ENCODE peak calls at places on chromosome 19, in six cellular contexts. B is tibial nerve, G is stomach, Y is lower leg skin, A is transverse colon, K is WERI-Rb-1. J is an unnamed sample.

GRCh38 chr19:48169585-48169973 is 565 bp downstream of the LIG1 start:
- DNase-seq in B (peak; percentile 55), K (peak; percentile 82), A (peak; percentile 93), Y (peak; percentile 65), G (peak; percentile 91), J (peak; percentile 20)

GRCh38 chr19:1181606-1182005 is 7.5 kb upstream of the SBNO2 start:
- DNase-seq in K (peak; percentile 22), G (peak; percentile 86), B (no peak), Y (no peak), A (peak; percentile 68), J (no peak)

GRCh38 chr19:55042688-55043087 is 4.6 kb upstream of the GP6 start:
- DNase-seq in A (no peak), Y (no peak), B (no peak), K (no peak), G (no peak), J (no peak)

GRCh38 chr19:19750131-19750841 is 17.4 kb upstream of the ZNF14 start:
- DNase-seq in K (no peak), A (no peak), G (no peak), B (no peak), Y (no peak), J (no peak)

GRCh38 chr19:17429661-17430101 is 9.8 kb downstream of the MVB12A start:
- DNase-seq in G (no peak), K (no peak), Y (no peak), A (no peak), B (peak; percentile 35), J (no peak)

GRCh38 chr19:4536798-4537197 is 1.8 kb upstream of the PLIN5 start:
- DNase-seq in A (no peak), Y (no peak), K (peak; percentile 44), G (no peak), B (no peak), J (no peak)

GRCh38 chr19:10113592-10113963 is 2.1 kb downstream of the P2RY11 start:
- DNase-seq in G (no peak), Y (no peak), K (no peak), A (no peak), B (no peak), J (no peak)

GRCh38 chr19:17268754-17269153 is 1.5 kb downstream of the BABAM1 start:
- DNase-seq in B (no peak), K (no peak), A (no peak), G (no peak), Y (no peak), J (no peak)

GRCh38 chr19:10593820-10594637 is 6.9 kb upstream of the AP1M2 start:
- DNase-seq in K (no peak), G (no peak), A (peak; percentile 53), Y (peak; percentile 56), B (peak; percentile 76), J (no peak)

GRCh38 chr19:4909172-4909896 is at the start of gene UHRF1:
- DNase-seq in K (peak; percentile 91), Y (no peak), A (peak; percentile 11), B (no peak), G (no peak), J (no peak)

GRCh38 chr19:53818756-53819155 is 5.4 kb downstream of the NLRP12 start:
- DNase-seq in G (no peak), A (no peak), K (no peak), Y (no peak), B (no peak), J (no peak)

GRCh38 chr19:13887039-13887438 is 10.1 kb downstream of the NANOS3 start:
- DNase-seq in A (peak; percentile 75), G (peak; percentile 69), B (no peak), Y (peak; percentile 68), K (no peak), J (no peak)

GRCh38 chr19:36573948-36574726 is 1.0 kb upstream of the ZNF529 start:
- DNase-seq in A (peak; percentile 7), B (no peak), G (peak; percentile 26), Y (no peak), K (no peak), J (no peak)

GRCh38 chr19:58181902-58182576 is 822 bp upstream of the ZNF274 start:
- DNase-seq in G (peak; percentile 27), B (peak; percentile 21), Y (peak; percentile 29), K (peak; percentile 72), A (peak; percentile 42), J (no peak)

GRCh38 chr19:58183822-58184215 is 958 bp downstream of the ZNF274 start:
- DNase-seq in Y (no peak), K (no peak), G (no peak), A (no peak), B (no peak), J (no peak)

GRCh38 chr19:58182577-58182988 is 278 bp upstream of the ZNF274 start:
- DNase-seq in Y (peak; percentile 89), G (no peak), B (no peak), A (no peak), K (no peak), J (no peak)

DNA sequence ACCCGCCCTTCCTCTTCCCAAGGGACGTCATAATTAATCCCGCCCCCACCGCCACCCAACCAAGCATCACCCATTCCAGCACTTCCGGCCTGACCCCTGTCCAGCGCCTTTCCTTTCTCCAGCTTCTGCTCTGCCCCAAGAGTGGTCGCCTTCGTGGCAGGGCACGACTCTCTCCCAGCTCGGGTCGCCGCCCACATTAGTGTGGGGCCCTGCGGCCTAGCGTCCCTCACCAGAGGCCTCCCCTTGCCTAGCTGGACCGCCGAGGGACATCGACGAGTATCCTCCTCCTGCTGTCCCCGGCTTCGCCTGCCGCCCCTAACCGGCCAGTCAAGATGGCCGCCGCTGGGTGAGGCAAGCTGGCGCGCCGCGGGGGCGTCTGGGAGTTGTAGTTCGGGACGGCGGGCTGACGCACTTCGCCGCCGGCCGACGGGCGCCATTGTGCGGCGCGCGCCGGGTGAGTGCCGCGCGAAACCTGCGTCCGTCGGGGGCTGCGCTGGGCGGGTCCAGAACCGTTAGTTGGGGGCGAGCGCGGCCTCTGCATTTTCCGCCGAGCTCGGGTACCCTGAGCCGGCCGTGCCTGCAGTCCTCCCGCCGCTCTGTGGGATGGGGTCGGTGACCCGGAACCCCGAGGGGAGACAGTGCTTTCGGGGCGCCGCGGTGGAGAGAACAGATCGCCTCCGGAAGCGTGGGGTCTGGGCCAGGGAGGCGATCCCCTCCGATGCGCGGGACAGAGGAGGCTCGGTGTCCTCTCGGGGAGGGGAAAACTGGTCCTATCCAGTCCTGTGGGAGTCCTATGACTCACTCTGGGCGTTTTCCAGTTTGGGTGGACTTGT is at the start of gene ZNF274:
- DNase-seq in Y (peak; percentile 89), A (peak; percentile 94), K (peak; percentile 96), B (peak; percentile 84), G (peak; percentile 93), J (peak; percentile 70)
- TF ChIP-seq CTCF in Y (no peak), A (no peak), K (no peak), B (no peak), G (no peak), J (no peak)

GRCh38 chr19:6718741-6719539 is 1.5 kb downstream of the C3 start:
- DNase-seq in A (no peak), K (peak; percentile 35), G (no peak), B (no peak), Y (no peak), J (no peak)

GRCh38 chr19:6719992-6720368 is 470 bp downstream of the C3 start:
- DNase-seq in G (no peak), K (no peak), A (no peak), Y (no peak), B (no peak), J (no peak)

GRCh38 chr19:6720369-6721112 is at the start of gene C3:
- DNase-seq in K (no peak), Y (peak; percentile 71), A (no peak), B (peak; percentile 83), G (peak; percentile 32), J (no peak)

GRCh38 chr19:6718111-6718740 is 2.2 kb downstream of the C3 start:
- DNase-seq in G (no peak), A (no peak), B (no peak), K (no peak), Y (no peak), J (no peak)

GRCh38 chr19:6719540-6719861 is 949 bp downstream of the C3 start:
- DNase-seq in K (no peak), B (no peak), G (no peak), A (no peak), Y (no peak), J (no peak)
- H3K4me3 ChIP-seq in K (no peak overlapping the region), B (no peak overlapping the region), G (peak overlapping the region; percentile 29), A (no peak overlapping the region), Y (no peak overlapping the region), J (no peak overlapping the region)

DNA sequence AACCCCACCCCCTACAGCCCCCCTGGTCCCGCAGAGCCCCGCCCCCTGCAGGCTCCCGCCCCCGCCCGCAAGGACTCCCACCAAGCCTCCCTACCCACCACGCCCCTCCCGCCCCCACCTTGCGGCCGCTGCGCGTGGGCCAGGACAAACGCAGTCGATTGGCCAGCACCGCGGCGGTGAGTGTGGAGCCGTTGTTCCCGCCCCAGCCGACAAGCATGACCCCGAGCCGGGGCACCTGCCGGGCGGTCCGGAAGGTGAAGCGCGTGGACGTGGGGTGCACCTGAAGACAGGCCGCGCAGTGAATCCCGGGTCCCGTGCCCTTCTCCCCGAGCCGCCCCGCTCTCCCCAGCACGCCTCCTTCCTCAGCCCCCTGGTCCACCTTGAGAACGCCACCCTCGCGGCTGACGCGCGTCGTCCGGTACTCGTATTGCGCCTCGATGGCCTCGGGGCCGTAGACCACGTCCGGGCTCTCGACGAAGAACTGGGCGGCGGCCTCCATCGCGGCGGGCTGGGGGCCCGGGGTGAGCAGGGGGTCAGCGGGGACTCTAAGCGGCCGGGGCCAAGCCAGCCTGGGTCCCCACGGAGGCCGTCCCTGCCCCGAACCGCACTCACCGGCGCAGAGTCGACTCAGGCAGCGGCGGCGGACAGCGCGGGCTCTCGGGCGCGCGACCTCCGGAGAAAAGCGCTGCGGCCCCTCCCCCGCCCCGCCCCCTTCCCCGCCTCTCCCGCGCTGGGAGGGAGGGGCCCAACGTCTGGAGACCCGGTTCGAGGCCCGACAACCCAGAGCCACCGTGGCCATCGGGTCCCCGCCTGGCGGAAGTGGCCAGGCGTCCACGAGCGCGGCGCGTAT is at the start of gene ISYNA1:
- DNase-seq in B (no peak), Y (no peak), K (peak; percentile 76), A (peak; percentile 62), G (peak; percentile 62), J (no peak)
- TF ChIP-seq CTCF in B (no peak), Y (no peak), K (no peak), A (no peak), G (no peak), J (no peak)

DNA sequence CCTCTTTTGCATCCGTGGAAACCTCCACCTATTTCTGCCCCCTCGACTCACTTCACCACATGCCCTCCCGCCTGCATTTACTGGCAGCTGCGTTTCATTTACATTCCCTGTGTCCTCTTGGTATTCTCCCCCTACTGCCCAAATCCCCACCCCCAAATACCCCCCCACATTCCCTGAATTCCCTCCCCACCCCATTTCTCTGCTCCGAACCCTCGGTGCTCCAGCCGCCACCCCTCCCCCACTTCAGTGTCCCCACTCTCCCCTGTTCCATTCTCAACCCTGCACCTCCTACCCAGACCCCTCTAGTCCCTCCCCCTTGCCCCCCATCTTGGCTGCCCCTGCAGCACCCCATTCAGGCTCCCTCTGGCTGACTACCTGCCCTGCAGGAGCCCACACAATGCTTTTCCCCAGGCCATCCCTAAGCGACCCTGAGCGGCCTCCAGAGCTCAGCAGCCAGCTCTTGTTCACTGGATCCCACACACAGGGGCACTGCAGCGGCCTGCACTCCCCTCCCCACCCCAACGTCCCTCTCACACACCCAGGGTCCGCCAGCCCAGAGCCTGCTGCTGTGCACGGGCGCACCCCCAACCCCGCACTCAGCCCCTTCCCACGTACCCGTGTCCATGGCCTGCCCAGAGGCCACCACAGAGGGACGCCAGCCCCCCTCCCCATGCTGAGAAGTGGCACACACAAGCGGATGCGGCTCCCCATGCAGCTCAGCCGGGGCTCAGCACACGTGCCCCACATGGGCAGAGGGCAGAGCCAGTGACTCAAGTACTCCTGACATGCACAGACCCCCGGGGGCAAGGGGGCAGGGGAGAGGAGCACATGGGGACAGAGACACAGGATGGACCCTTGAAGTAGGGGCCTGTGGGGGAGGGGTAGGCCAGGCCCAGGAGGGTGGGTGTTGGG is 26.3 kb downstream of the SHANK1 start:
- DNase-seq in K (no peak), G (no peak), Y (no peak), A (no peak), B (no peak), J (no peak)
- H3K4me3 ChIP-seq in K (peak overlapping the region; percentile 71), G (no peak overlapping the region), Y (no peak overlapping the region), A (no peak overlapping the region), B (no peak overlapping the region), J (no peak overlapping the region)